ENCODE peak calls at places on chromosomes 16 and 17, in six cellular contexts. Y is HCT116, A is GM23248, Z is PC-3, C is neural progenitor cell, P is hepatocyte. I is an unnamed sample.

GRCh38 chr16:28863929-28864886 is 565 bp downstream of the SH2B1 start:
- DNase-seq in Y (no peak), A (peak; percentile 83), Z (no peak), C (peak; percentile 39), P (peak; percentile 60), I (no peak)

GRCh38 chr17:81582341-81582740 is 30.2 kb upstream of the FAAP100 start:
- DNase-seq in Y (no peak), A (peak; percentile 88), Z (peak; percentile 10), C (no peak), P (no peak), I (no peak)

GRCh38 chr16:47309581-47310312 is 151.1 kb downstream of the ITFG1 start:
- DNase-seq in Y (no peak), A (peak; percentile 1), Z (no peak), C (no peak), P (no peak), I (no peak)

GRCh38 chr17:80064696-80065095 is 28.3 kb downstream of the CCDC40 start:
- DNase-seq in Y (no peak), A (no peak), Z (no peak), C (no peak), P (no peak), I (no peak)

GRCh38 chr16:27703545-27703944 is 153.6 kb downstream of the KATNIP start:
- DNase-seq in Y (no peak), A (peak; percentile 37), Z (no peak), C (no peak), P (no peak), I (peak; percentile 19)

GRCh38 chr17:45018514-45019176 is 32.8 kb downstream of the DCAKD start:
- DNase-seq in Y (no peak), A (peak; percentile 41), Z (peak; percentile 28), C (peak; percentile 31), P (peak; percentile 36), I (no peak)

GRCh38 chr16:29761882-29762281 is 16.1 kb upstream of the C16orf54 start:
- DNase-seq in Y (no peak), A (no peak), Z (no peak), C (no peak), P (no peak), I (no peak)

GRCh38 chr16:2009791-2010510 is at the start of gene ZNF598:
- DNase-seq in Y (peak; percentile 60), A (peak; percentile 95), Z (peak; percentile 83), C (peak; percentile 96), P (peak; percentile 96), I (peak; percentile 91)

GRCh38 chr17:70060415-70060814 is 14.6 kb upstream of the KCNJ16 start:
- DNase-seq in Y (no peak), A (no peak), Z (no peak), C (no peak), P (no peak), I (no peak)

GRCh38 chr16:85169333-85170065 is 57.2 kb upstream of the CIBAR2 start:
- DNase-seq in Y (no peak), A (peak; percentile 70), Z (no peak), C (peak; percentile 71), P (no peak), I (no peak)

GRCh38 chr16:21701271-21701670 is 37.5 kb downstream of the OTOA start:
- DNase-seq in Y (no peak), A (no peak), Z (no peak), C (no peak), P (no peak), I (no peak)

GRCh38 chr16:546909-547770 is 13.1 kb upstream of the PRR35 start:
- DNase-seq in Y (no peak), A (peak; percentile 69), Z (no peak), C (peak; percentile 82), P (peak; percentile 72), I (no peak)

GRCh38 chr17:76538941-76539340 is 903 bp upstream of the PRCD start:
- DNase-seq in Y (no peak), A (no peak), Z (no peak), C (no peak), P (peak; percentile 2), I (no peak)

GRCh38 chr17:76539631-76540271 is at the start of gene PRCD:
- DNase-seq in Y (no peak), A (no peak), Z (peak; percentile 26), C (peak; percentile 47), P (peak; percentile 3), I (no peak)

GRCh38 chr17:76537578-76538280 is at the start of gene CYGB:
- DNase-seq in Y (no peak), A (peak; percentile 32), Z (no peak), C (peak; percentile 70), P (peak; percentile 64), I (no peak)

GRCh38 chr17:76537288-76537577 is 276 bp downstream of the CYGB start:
- DNase-seq in Y (no peak), A (peak; percentile 80), Z (no peak), C (no peak), P (no peak), I (no peak)

DNA sequence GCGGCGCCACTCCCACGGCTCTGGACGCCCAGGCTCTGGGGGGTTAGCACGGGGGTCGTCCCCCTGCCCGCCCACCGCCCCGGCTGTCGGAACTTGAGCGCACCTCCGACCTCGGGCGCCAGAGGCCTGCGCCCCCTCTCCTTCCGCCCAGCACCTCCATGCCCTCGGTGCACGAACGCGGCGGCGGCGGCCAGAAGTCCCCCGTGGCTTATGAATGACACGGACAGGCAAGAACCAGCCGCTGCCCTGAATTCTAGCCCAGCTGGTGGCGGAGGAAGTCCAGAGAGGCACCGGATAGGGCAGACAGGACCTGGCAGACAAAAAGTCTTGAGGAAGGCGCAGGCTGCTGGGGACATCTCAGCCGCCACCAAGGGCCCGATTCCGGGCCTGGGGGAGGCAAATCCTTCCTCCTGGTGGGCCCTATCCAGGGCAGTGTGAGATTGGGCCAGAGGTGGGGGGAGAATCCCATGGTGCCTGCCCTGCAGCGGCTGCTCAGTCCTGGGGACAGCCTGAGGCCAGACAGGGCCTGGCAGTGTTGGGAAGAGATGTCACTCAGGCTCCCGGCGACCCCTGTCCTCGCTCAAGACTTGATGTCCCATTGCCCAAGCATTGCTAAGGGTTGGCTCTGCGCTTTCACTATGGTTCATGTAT is 897 bp upstream of the CYGB start:
- DNase-seq in Y (no peak), A (no peak), Z (no peak), C (peak; percentile 64), P (peak; percentile 21), I (no peak)
- TF ChIP-seq EZH2 in Y (no peak), A (no peak), Z (no peak), C (peak; percentile 67), P (peak; percentile 71), I (no peak)

GRCh38 chr17:32256695-32257013 is 9.0 kb upstream of the RHBDL3 start:
- DNase-seq in Y (no peak), A (no peak), Z (no peak), C (no peak), P (no peak), I (no peak)
- H3K9me3 ChIP-seq in Y (no peaks in the 10 kb centered on the region), A (no peaks in the 10 kb centered on the region), Z (no peaks in the 10 kb centered on the region), C (no peaks in the 10 kb centered on the region), P (no peaks in the 10 kb centered on the region), I (no peaks in the 10 kb centered on the region)

DNA sequence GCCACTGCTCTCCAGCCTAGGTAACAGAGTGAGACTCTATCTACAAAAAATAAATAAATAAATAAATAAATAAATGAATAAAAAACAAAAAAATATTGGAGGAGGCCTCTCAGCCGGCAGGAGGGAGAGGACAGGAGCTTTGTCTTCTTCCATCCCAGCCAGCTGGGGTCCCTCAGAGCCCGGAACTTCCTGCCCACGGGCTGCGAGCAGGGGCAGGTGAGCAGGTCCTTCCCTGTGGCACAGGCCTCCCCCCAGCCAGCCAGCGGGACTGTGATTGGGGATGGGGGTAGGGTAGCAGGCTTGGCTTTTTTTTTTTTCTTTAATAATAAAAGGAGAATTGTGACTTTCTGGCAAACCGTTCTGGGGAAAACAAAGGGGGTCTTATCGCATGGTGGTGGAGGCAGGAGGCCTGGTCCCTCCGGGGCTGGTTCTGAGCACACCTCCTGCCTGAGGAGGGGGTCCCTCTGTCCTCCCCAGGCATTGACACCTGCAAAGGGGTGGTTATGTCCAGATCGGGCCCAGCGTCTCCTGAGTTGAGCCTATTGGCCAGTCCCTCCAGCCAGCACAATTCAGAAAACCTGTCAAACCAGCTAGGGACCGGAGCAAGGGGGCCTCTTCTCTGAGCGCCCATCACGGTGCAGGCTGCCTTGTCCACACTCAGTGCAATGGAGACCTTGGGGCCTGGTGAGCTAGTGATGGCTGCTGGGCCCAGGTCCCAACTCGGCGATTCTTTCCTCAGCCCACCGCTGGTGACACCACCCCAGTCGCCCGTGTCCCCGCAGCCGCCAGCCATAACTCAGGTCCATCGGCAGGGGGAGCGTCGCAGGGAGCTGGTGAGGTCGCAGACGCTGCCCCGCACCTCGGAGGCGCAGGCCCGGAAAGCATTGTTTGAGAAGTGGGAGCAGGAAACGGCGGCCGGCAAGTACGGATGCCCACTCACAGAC is 10.3 kb downstream of the SMTNL2 start:
- DNase-seq in Y (no peak), A (no peak), Z (no peak), C (peak; percentile 85), P (no peak), I (peak; percentile 50)
- TF ChIP-seq EZH2phosphoT487 in Y (no peak), A (no peak), Z (no peak), C (no peak), P (no peak), I (no peak)

GRCh38 chr16:88005148-88005547 is 53.9 kb downstream of the BANP start:
- DNase-seq in Y (no peak), A (peak; percentile 13), Z (no peak), C (peak; percentile 49), P (no peak), I (no peak)
- TF ChIP-seq EZH2 in Y (no peak), A (no peak), Z (no peak), C (no peak), P (no peak), I (no peak)

DNA sequence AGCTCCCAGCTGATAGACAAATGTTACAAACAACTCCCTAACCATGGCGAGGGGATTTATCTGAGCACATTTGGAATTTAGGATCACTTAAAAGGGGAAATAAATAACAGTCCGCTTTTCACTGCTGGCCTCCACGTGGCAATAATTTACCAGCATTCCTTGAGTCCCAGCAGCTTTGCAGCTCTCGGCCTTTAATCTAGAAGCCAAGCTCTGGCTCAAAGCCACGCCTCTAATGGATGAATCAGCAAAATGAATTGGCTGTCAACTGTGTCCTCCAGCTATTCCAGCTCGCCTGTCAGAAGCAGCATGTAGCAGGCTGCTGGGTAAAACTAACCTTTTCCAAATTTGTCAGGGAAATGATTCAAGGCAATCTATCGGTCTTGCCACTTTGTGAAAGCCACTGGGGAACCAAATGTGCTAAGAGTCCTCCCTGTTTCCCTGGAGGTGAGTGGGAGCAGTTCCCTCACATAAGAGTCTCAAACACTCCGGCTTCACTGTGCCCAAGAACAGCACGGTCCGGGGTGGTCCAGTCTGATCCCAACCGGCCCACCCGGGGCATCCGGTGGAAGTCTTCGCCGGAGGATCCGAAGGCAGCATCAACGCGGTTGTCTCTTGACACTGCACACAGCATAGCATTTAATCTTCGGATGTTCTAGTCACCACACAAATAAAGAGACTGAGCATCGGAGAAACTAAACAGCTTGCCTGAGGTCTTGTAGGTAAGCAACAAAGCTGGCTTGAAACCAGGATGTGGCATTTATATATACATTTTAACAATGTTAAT is 143.3 kb downstream of the PARN start:
- DNase-seq in Y (peak; percentile 57), A (peak; percentile 96), Z (peak; percentile 92), C (peak; percentile 36), P (peak; percentile 92), I (no peak)
- H3K9me3 ChIP-seq in Y (no peaks in the 10 kb centered on the region), A (no peaks in the 10 kb centered on the region), Z (no peaks in the 10 kb centered on the region), C (no peaks in the 10 kb centered on the region), P (no peaks in the 10 kb centered on the region), I (no peaks in the 10 kb centered on the region)

GRCh38 chr16:78523212-78523995 is 423.9 kb downstream of the WWOX start:
- DNase-seq in Y (no peak), A (no peak), Z (no peak), C (no peak), P (no peak), I (no peak)
- TF ChIP-seq EZH2phosphoT487 in Y (no peak), A (no peak), Z (no peak), C (no peak), P (no peak), I (no peak)